ENCODE peak calls at places on chromosomes 12 and 14, in nine cellular contexts. E, Y, M, C, R, P, X, S and K are unnamed samples.

GRCh38 chr12:89907659-89908058 is 199.0 kb upstream of the ATP2B1 start:
- DNase-seq in P (no peak), R (no peak), C (no peak), M (no peak), X (no peak), E (no peak), Y (no peak), S (no peak), K (no peak)

GRCh38 chr12:119153477-119154434 is 25.0 kb upstream of the HSPB8 start:
- DNase-seq in X (peak), Y (no peak), R (no peak), P (peak), C (peak), S (peak), E (no peak), M (no peak), K (peak)

GRCh38 chr12:57772429-57773322 is at the start of gene EEF1AKMT3:
- DNase-seq in P (peak), M (peak), S (peak), C (peak), R (no peak), X (peak), Y (peak), E (no peak), K (peak)

GRCh38 chr12:86256169-86256568 is at the start of gene MGAT4C:
- DNase-seq in C (no peak), Y (no peak), S (no peak), R (no peak), E (no peak), X (no peak), P (no peak), M (no peak), K (no peak)

GRCh38 chr14:104107611-104108569 is 22.4 kb downstream of the ASPG start:
- DNase-seq in S (peak), X (peak), P (no peak), M (no peak), R (no peak), C (no peak), E (no peak), Y (no peak), K (no peak)

GRCh38 chr12:42946776-42947435 is 357.4 kb upstream of the PRICKLE1 start:
- DNase-seq in M (no peak), C (no peak), R (no peak), Y (no peak), S (no peak), X (no peak), P (no peak), E (no peak), K (no peak)

GRCh38 chr14:61565836-61566536 is 129.3 kb upstream of the HIF1A start:
- DNase-seq in P (peak), E (peak), R (no peak), S (no peak), X (no peak), M (no peak), Y (no peak), C (peak), K (no peak)

GRCh38 chr12:15688838-15689237 is 100.3 kb downstream of the EPS8 start:
- DNase-seq in R (no peak), C (peak), M (no peak), X (no peak), P (no peak), Y (no peak), E (no peak), S (no peak), K (no peak)

GRCh38 chr12:7219599-7220243 is 30.2 kb downstream of the PEX5 start:
- DNase-seq in R (no peak), S (peak), P (peak), E (no peak), X (peak), M (peak), C (peak), Y (peak), K (peak)
- TF ChIP-seq CTCF in R (peak), S (peak), P (peak), E (peak), X (peak), M (peak), C (peak), Y (peak), K (peak)

GRCh38 chr12:26113853-26114719 is 10.8 kb downstream of the BHLHE41 start:
- DNase-seq in Y (peak), R (peak), E (peak), X (peak), S (peak), P (peak), C (peak), M (peak), K (peak)
- TF ChIP-seq CTCF in Y (no peak), R (peak), E (no peak), X (peak), S (peak), P (peak), C (peak), M (no peak), K (peak)

DNA sequence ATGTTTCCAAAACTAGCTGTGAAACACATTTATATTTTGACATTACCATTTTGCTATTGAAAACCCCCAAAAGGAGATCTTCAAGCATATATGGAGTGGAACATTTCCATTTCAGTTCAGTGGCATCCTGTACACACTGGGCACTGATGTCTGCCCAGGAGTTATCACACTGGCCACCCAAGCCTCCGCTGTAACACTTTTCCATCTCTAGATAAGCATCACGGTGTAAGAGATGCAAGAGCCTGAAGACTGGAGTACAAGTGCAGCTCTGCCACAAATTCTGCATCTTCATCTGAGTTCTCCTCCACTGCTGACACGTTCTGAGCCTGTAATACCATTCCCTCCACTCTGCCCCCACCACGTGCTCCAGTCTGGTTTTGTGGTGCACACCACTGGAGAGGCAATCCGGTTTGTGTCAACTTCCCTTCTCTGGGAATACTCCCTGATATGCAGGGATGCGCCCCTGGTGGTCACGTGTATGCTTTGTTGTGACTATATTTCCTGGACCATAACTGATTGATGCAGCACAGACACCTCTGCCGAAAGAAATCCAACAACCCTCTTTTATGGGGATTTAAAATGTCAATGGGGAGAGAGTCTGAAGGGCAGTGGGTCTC is 12.7 kb downstream of the SPTLC2 start:
- DNase-seq in Y (peak), P (no peak), C (peak), R (no peak), M (no peak), X (no peak), S (peak), E (no peak), K (no peak)
- TF ChIP-seq CTCF in Y (no peak), P (peak), C (peak), R (peak), M (no peak), X (no peak), S (peak), E (no peak), K (peak)

GRCh38 chr12:107127482-107128185 is 34.3 kb upstream of the CRY1 start:
- DNase-seq in S (no peak), R (no peak), E (no peak), X (no peak), M (no peak), C (no peak), P (no peak), Y (no peak), K (no peak)

GRCh38 chr12:107129315-107129930 is 36.1 kb upstream of the CRY1 start:
- DNase-seq in S (no peak), R (no peak), M (no peak), E (no peak), C (no peak), P (no peak), X (no peak), Y (no peak), K (no peak)

GRCh38 chr12:107130830-107131760 is 37.7 kb upstream of the CRY1 start:
- DNase-seq in C (no peak), Y (no peak), X (no peak), E (no peak), S (peak), R (no peak), M (no peak), P (no peak), K (no peak)

GRCh38 chr12:107125833-107126232 is 32.5 kb upstream of the CRY1 start:
- DNase-seq in S (no peak), C (no peak), R (no peak), X (no peak), P (no peak), Y (no peak), M (no peak), E (no peak), K (no peak)

GRCh38 chr12:107126688-107127481 is 33.5 kb upstream of the CRY1 start:
- DNase-seq in Y (no peak), X (no peak), S (peak), R (no peak), P (peak), C (peak), M (no peak), E (no peak), K (no peak)
- TF ChIP-seq CTCF in Y (no peak), X (no peak), S (peak), R (peak), P (peak), C (peak), M (peak), E (peak), K (peak)

GRCh38 chr12:114636723-114637480 is 47.1 kb downstream of the TBX3 start:
- DNase-seq in M (no peak), P (peak), R (no peak), C (peak), S (peak), Y (no peak), E (no peak), X (peak), K (no peak)
- TF ChIP-seq CTCF in M (no peak), P (peak), R (peak), C (peak), S (peak), Y (no peak), E (peak), X (no peak), K (peak)

DNA sequence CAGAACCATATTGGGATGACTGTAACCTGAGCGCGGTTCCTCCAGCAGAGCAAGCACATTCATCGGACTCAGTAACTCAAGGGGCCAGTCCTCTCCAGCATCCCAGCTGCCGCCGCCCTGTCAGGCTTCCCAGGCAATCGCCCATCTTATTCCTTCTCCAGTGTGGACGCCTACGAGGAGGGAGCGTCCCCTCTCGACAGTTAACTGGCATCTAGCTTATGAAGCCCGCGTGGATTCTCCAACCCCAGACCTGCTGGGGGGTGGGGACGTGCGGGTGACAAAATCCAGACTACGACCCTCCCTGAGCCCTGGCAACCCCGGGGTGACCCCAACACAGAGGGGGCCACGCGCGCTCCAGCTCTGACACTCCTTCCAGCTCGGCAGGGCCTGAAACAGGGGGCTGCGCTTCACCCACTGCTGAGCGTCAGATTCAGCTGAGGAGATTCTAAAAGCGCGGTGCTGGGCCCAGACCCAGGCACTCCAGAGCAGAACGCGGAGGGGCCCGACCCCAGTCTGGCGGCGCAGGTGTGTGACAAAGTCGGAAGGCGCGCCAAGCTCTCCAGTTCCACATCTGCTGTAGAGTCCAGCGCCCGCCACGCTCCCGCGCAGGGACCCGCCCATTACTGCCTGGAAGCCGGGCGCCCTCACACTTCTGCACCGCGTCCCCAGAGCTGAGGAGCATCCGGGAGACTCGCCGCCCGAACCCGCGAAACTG is 43.9 kb upstream of the ESR2 start:
- DNase-seq in C (peak), Y (peak), R (no peak), E (no peak), X (peak), P (peak), M (peak), S (peak), K (peak)
- TF ChIP-seq CTCF in C (no peak), Y (peak), R (no peak), E (no peak), X (no peak), P (no peak), M (no peak), S (peak), K (no peak)

DNA sequence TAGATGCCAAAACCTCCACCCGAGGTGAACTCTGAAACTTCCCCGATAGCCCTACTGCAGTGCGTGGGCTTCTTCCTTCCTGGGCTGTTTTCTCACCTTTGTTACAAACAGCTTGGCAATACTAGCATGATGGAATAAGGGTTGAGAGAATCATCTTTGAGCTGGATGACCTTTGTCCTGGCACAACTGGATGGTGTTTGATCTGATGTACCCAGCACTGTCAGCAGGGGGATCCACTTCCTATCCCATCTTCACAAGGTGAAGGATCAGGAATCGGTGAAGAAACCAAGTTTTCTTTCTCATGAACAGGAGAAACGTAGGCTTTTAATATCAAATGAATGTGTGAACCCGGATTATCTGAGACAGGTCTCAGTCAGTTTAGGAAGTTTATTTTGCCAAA is 19.5 kb upstream of the LRRC10 start:
- DNase-seq in E (no peak), P (no peak), R (no peak), X (no peak), Y (no peak), C (no peak), M (no peak), S (no peak), K (no peak)
- TF ChIP-seq CTCF in E (peak), P (peak), R (no peak), X (peak), Y (no peak), C (peak), M (no peak), S (peak), K (no peak)